ENCODE peak calls at places on chromosomes 7 and 10, in seven cellular contexts. E is choroid plexus epithelial cell, D is left ventricle myocardium inferior, R is transverse colon, X is epithelial cell of esophagus, Y is astrocyte of the spinal cord, N is fibroblast of villous mesenchyme. U is an unnamed sample.

GRCh38 chr7:37198906-37199485 is 249.7 kb downstream of the ELMO1 start:
- DNase-seq in E (peak; percentile 86), D (peak; percentile 81), R (peak; percentile 81), X (peak; percentile 80), Y (peak; percentile 71), N (peak; percentile 74), U (peak; percentile 69)

GRCh38 chr7:142954680-142955268 is 7.4 kb downstream of the KEL start:
- DNase-seq in E (no peak), D (no peak), R (no peak), X (no peak), Y (no peak), N (no peak), U (no peak)

GRCh38 chr10:44369851-44370250 is 15.0 kb downstream of the CXCL12 start:
- DNase-seq in E (no peak), D (no peak), R (no peak), X (no peak), Y (no peak), N (no peak), U (peak; percentile 30)

GRCh38 chr7:105307163-105307672 is 81.5 kb downstream of the SRPK2 start:
- DNase-seq in E (no peak), D (no peak), R (no peak), X (no peak), Y (no peak), N (no peak), U (no peak)

GRCh38 chr7:157516311-157516710 is 179.5 kb downstream of the DNAJB6 start:
- DNase-seq in E (no peak), D (no peak), R (no peak), X (no peak), Y (no peak), N (no peak), U (no peak)

GRCh38 chr10:132162021-132162531 is 24.7 kb upstream of the DPYSL4 start:
- DNase-seq in E (no peak), D (no peak), R (no peak), X (no peak), Y (no peak), N (no peak), U (no peak)

GRCh38 chr10:133140417-133141143 is 19.4 kb upstream of the KNDC1 start:
- DNase-seq in E (no peak), D (no peak), R (no peak), X (no peak), Y (no peak), N (no peak), U (no peak)

GRCh38 chr10:84291389-84291788 is 37.0 kb upstream of the CCSER2 start:
- DNase-seq in E (peak; percentile 75), D (no peak), R (no peak), X (peak; percentile 70), Y (peak; percentile 66), N (peak; percentile 53), U (peak; percentile 54)

GRCh38 chr10:24438800-24439199 is 229.9 kb downstream of the KIAA1217 start:
- DNase-seq in E (peak; percentile 39), D (no peak), R (no peak), X (no peak), Y (peak; percentile 48), N (peak; percentile 17), U (peak; percentile 65)

GRCh38 chr7:159030490-159031134 is 114.1 kb downstream of the VIPR2 start:
- DNase-seq in E (no peak), D (peak; percentile 55), R (peak; percentile 56), X (no peak), Y (no peak), N (peak; percentile 23), U (peak; percentile 15)

GRCh38 chr10:117360994-117361667 is 14.1 kb downstream of the PDZD8 start:
- DNase-seq in E (peak; percentile 79), D (no peak), R (no peak), X (no peak), Y (peak; percentile 62), N (peak; percentile 19), U (peak; percentile 64)

GRCh38 chr10:75978213-75978612 is 546.8 kb downstream of the LRMDA start:
- DNase-seq in E (peak; percentile 12), D (no peak), R (no peak), X (no peak), Y (peak; percentile 32), N (peak; percentile 16), U (no peak)

GRCh38 chr10:52318822-52319464 is 4.9 kb downstream of the DKK1 start:
- DNase-seq in E (peak; percentile 95), D (no peak), R (no peak), X (peak; percentile 92), Y (peak; percentile 93), N (peak; percentile 94), U (peak; percentile 97)

GRCh38 chr10:79147306-79147705 is 78.5 kb downstream of the ZMIZ1 start:
- DNase-seq in E (no peak), D (no peak), R (no peak), X (no peak), Y (no peak), N (no peak), U (no peak)

GRCh38 chr10:79147796-79148451 is 79.2 kb downstream of the ZMIZ1 start:
- DNase-seq in E (no peak), D (no peak), R (no peak), X (no peak), Y (no peak), N (no peak), U (no peak)

GRCh38 chr10:79145174-79145483 is 76.4 kb downstream of the ZMIZ1 start:
- DNase-seq in E (no peak), D (no peak), R (no peak), X (no peak), Y (no peak), N (no peak), U (no peak)

GRCh38 chr10:79145517-79146470 is 77.0 kb downstream of the ZMIZ1 start:
- DNase-seq in E (no peak), D (no peak), R (no peak), X (no peak), Y (no peak), N (no peak), U (no peak)

DNA sequence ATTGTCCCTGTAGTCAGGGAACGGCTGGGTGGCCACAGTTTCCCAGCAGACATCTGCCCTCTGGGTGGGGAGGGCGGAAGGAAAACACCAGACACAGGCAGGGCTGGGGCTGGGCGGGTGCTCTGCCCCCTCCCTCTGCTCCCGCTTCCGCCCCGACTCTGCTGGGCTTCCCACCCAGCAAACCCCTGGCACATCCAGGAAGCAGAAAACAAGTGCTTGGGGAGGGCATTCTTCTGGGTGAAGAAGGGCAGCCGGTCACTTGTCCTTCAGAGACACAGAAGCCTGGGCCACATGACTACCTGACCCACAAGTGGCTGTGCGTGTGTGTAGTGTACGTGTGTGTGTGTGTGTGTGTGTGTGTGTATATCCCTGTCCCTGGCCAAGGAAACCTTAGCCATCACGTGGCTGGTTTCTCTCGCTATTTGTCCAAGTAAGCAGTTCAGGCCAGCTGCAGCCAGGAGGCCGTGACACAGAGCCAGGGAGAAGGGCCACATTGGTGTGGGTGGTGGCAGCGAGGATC is 77.9 kb downstream of the ZMIZ1 start:
- DNase-seq in E (no peak), D (peak; percentile 75), R (peak; percentile 56), X (no peak), Y (no peak), N (peak; percentile 66), U (peak; percentile 52)
- TF ChIP-seq CTCF in E (peak; percentile 6), D (peak; percentile 58), R (no peak), X (no peak), Y (no peak), N (no peak), U (no peak)

GRCh38 chr10:70295946-70296345 is 12.1 kb upstream of the NPFFR1 start:
- DNase-seq in E (no peak), D (no peak), R (no peak), X (no peak), Y (no peak), N (no peak), U (no peak)

GRCh38 chr10:70296406-70296899 is 12.6 kb upstream of the NPFFR1 start:
- DNase-seq in E (peak; percentile 81), D (peak; percentile 91), R (peak; percentile 66), X (peak; percentile 82), Y (peak; percentile 84), N (peak; percentile 91), U (peak; percentile 96)

GRCh38 chr10:70297224-70297623 is 13.4 kb upstream of the NPFFR1 start:
- DNase-seq in E (no peak), D (no peak), R (no peak), X (no peak), Y (no peak), N (no peak), U (no peak)

GRCh38 chr10:70293169-70293813 is 9.5 kb upstream of the NPFFR1 start:
- DNase-seq in E (no peak), D (no peak), R (no peak), X (no peak), Y (no peak), N (no peak), U (no peak)

GRCh38 chr10:70295321-70295720 is 11.5 kb upstream of the NPFFR1 start:
- DNase-seq in E (no peak), D (no peak), R (no peak), X (no peak), Y (no peak), N (no peak), U (no peak)
- H3K4me3 ChIP-seq in E (no peak overlapping the region), D (no peak overlapping the region), R (no peak overlapping the region), X (no peak overlapping the region), Y (no peak overlapping the region), N (no peak overlapping the region), U (no peak overlapping the region)

DNA sequence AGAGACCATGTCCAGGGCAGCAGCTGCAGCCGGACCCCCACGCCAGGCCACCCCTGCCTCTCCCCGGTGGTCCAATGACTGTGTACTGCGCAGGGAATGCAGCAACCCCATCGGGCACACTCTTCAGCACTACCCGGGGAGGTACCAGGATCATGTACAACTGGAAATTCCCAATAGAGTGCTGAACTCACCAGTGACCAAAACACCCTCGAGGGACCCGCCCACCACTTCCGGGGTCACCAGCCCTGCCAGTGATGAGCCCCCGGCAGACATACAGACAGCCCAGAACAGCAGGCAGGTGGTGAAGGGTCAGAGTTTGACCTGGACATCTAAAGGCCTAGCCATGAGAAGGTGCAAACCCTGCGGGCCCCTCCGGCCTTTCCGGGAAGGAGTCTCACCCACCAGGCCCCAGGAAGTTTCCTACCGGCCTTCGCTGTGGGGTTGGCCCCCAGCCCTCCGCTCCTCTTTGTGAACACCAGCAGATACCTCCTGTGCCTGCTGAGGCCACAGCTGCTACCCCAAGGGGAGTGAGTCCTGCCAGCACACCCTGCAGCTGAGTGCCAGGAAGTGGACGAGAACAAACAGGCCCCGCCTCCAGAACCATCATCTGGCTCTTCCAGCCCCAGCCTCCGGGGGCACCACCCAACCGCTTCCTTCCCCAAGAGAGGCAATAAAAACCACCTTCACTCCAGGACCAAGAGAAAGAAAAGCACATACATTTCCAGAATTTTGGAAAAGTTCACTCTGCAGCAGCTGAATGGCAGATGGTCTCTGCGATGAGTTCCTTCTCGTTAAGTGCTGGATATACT is 5.0 kb upstream of the ANKRD61 start:
- DNase-seq in E (peak; percentile 65), D (peak; percentile 75), R (peak; percentile 89), X (peak; percentile 46), Y (peak; percentile 29), N (peak; percentile 26), U (peak; percentile 54)
- TF ChIP-seq CTCF in E (peak; percentile 63), D (peak; percentile 39), R (no peak), X (peak; percentile 28), Y (peak; percentile 24), N (peak; percentile 32), U (peak; percentile 37)

GRCh38 chr7:83058667-83059066 is 104.0 kb downstream of the PCLO start:
- DNase-seq in E (no peak), D (no peak), R (no peak), X (no peak), Y (no peak), N (no peak), U (no peak)

GRCh38 chr7:83055197-83055596 is 107.5 kb downstream of the PCLO start:
- DNase-seq in E (no peak), D (no peak), R (no peak), X (no peak), Y (no peak), N (no peak), U (no peak)

GRCh38 chr7:83054472-83054871 is 108.2 kb downstream of the PCLO start:
- DNase-seq in E (no peak), D (no peak), R (no peak), X (no peak), Y (no peak), N (no peak), U (no peak)

GRCh38 chr7:83053965-83054364 is 108.7 kb downstream of the PCLO start:
- DNase-seq in E (no peak), D (no peak), R (no peak), X (peak; percentile 38), Y (no peak), N (no peak), U (no peak)
- H3K4me3 ChIP-seq in E (no peak overlapping the region), D (no peak overlapping the region), R (no peak overlapping the region), X (no peak overlapping the region), Y (no peak overlapping the region), N (no peak overlapping the region), U (no peak overlapping the region)

U was measured in fibroblast of mammary gland.